ENCODE peak calls at places on chromosomes 13 and 19, in nine cellular contexts. Z is mammary epithelial cell, Q is left ventricle myocardium inferior, T is body of pancreas, A is HL-60, C is psoas muscle, F is adrenal gland, S is A549, N is right lobe of liver. R is an unnamed sample.

GRCh38 chr13:74758188-74758587 is 624.0 kb upstream of the KLF12 start:
- DNase-seq in Z (no peak), Q (no peak), T (no peak), A (no peak), C (no peak), F (no peak), S (no peak), N (no peak), R (no peak)

GRCh38 chr19:1026189-1027019 is at the start of gene CNN2:
- DNase-seq in Z (peak), Q (peak), T (peak), A (peak), C (peak), F (peak), S (peak), N (peak), R (peak)

GRCh38 chr19:39645800-39646411 is 9.8 kb upstream of the LGALS16 start:
- DNase-seq in Z (no peak), Q (no peak), T (no peak), A (no peak), C (no peak), F (no peak), S (no peak), N (no peak), R (no peak)

GRCh38 chr13:55652657-55653056 is 1488.1 kb upstream of the PRR20A start:
- DNase-seq in Z (no peak), Q (no peak), T (no peak), A (no peak), C (no peak), F (no peak), S (no peak), N (no peak), R (no peak)

GRCh38 chr13:34258646-34259386 is 440.9 kb downstream of the RFC3 start:
- DNase-seq in Z (no peak), Q (no peak), T (no peak), A (no peak), C (no peak), F (no peak), S (no peak), N (no peak), R (no peak)

GRCh38 chr13:40190656-40191100 is 475.8 kb downstream of the FOXO1 start:
- DNase-seq in Z (peak), Q (no peak), T (peak), A (no peak), C (no peak), F (peak), S (no peak), N (no peak), R (peak)

GRCh38 chr19:13846533-13847032 is 30.4 kb upstream of the NANOS3 start:
- DNase-seq in Z (peak), Q (peak), T (peak), A (peak), C (peak), F (peak), S (peak), N (peak), R (peak)

GRCh38 chr13:25046274-25046984 is 49.5 kb upstream of the PABPC3 start:
- DNase-seq in Z (no peak), Q (no peak), T (no peak), A (no peak), C (no peak), F (no peak), S (no peak), N (no peak), R (no peak)

GRCh38 chr19:39299404-39299803 is 3.2 kb downstream of the IFNL1 start:
- DNase-seq in Z (no peak), Q (no peak), T (no peak), A (no peak), C (no peak), F (no peak), S (no peak), N (no peak), R (no peak)

GRCh38 chr19:16613841-16614240 is 14.2 kb downstream of the MED26 start:
- DNase-seq in Z (no peak), Q (no peak), T (no peak), A (no peak), C (peak), F (no peak), S (no peak), N (no peak), R (no peak)

GRCh38 chr19:47619763-47620162 is 10.8 kb downstream of the BICRA start:
- DNase-seq in Z (no peak), Q (no peak), T (no peak), A (no peak), C (no peak), F (no peak), S (no peak), N (peak), R (no peak)

GRCh38 chr13:39881887-39882286 is 226.4 kb downstream of the COG6 start:
- DNase-seq in Z (peak), Q (no peak), T (no peak), A (no peak), C (no peak), F (no peak), S (no peak), N (no peak), R (no peak)

GRCh38 chr19:32877323-32877912 is 7.9 kb upstream of the SLC7A9 start:
- DNase-seq in Z (no peak), Q (no peak), T (no peak), A (no peak), C (peak), F (no peak), S (no peak), N (no peak), R (no peak)

GRCh38 chr13:46593403-46593802 is 40.4 kb downstream of the LRCH1 start:
- DNase-seq in Z (no peak), Q (no peak), T (no peak), A (no peak), C (no peak), F (no peak), S (no peak), N (no peak), R (no peak)

GRCh38 chr13:35478384-35479222 is 2.1 kb upstream of the MAB21L1 start:
- DNase-seq in Z (no peak), Q (no peak), T (no peak), A (no peak), C (peak), F (no peak), S (no peak), N (no peak), R (no peak)

GRCh38 chr13:79458436-79458835 is 22.5 kb upstream of the NDFIP2 start:
- DNase-seq in Z (no peak), Q (no peak), T (no peak), A (no peak), C (no peak), F (no peak), S (no peak), N (no peak), R (no peak)

GRCh38 chr19:21848706-21849105 is 12.7 kb upstream of the ZNF43 start:
- DNase-seq in Z (peak), Q (no peak), T (no peak), A (no peak), C (no peak), F (no peak), S (peak), N (no peak), R (no peak)

GRCh38 chr19:10740798-10741197 is 22.9 kb downstream of the DNM2 start:
- DNase-seq in Z (no peak), Q (no peak), T (no peak), A (no peak), C (no peak), F (no peak), S (no peak), N (no peak), R (no peak)
- H3K27ac ChIP-seq in Z (no peak), Q (no peak), T (peak), A (no peak), C (no peak), F (no peak), S (no peak), N (no peak), R (no peak)

GRCh38 chr19:54164369-54165068 is 5.0 kb upstream of the LENG1 start:
- DNase-seq in Z (no peak), Q (no peak), T (peak), A (peak), C (peak), F (peak), S (peak), N (no peak), R (no peak)

GRCh38 chr19:54172413-54172763 is 572 bp downstream of the TMC4 start:
- DNase-seq in Z (no peak), Q (no peak), T (peak), A (no peak), C (no peak), F (no peak), S (no peak), N (no peak), R (no peak)

GRCh38 chr19:54169149-54169731 is 3.7 kb downstream of the TMC4 start:
- DNase-seq in Z (no peak), Q (no peak), T (no peak), A (no peak), C (no peak), F (no peak), S (no peak), N (no peak), R (no peak)

GRCh38 chr19:54165222-54165621 is 5.7 kb upstream of the LENG1 start:
- DNase-seq in Z (no peak), Q (no peak), T (no peak), A (no peak), C (no peak), F (peak), S (no peak), N (no peak), R (no peak)

GRCh38 chr19:54168174-54168917 is 4.6 kb downstream of the TMC4 start:
- DNase-seq in Z (peak), Q (peak), T (peak), A (peak), C (peak), F (peak), S (peak), N (peak), R (peak)
- TF ChIP-seq CTCF in Z (peak), Q (peak), T (peak), A (peak), C (peak), F (peak), S (peak), N (peak), R (peak)

GRCh38 chr19:55252760-55253159 is 6.1 kb downstream of the PPP6R1 start:
- DNase-seq in Z (no peak), Q (no peak), T (no peak), A (no peak), C (peak), F (no peak), S (no peak), N (no peak), R (no peak)

GRCh38 chr19:55255618-55256423 is 3.0 kb downstream of the PPP6R1 start:
- DNase-seq in Z (peak), Q (no peak), T (no peak), A (peak), C (peak), F (no peak), S (peak), N (no peak), R (no peak)

GRCh38 chr19:55253264-55253663 is 5.6 kb downstream of the PPP6R1 start:
- DNase-seq in Z (no peak), Q (no peak), T (no peak), A (peak), C (peak), F (no peak), S (no peak), N (no peak), R (no peak)

GRCh38 chr19:55253842-55254624 is 4.8 kb downstream of the PPP6R1 start:
- DNase-seq in Z (no peak), Q (no peak), T (no peak), A (peak), C (peak), F (no peak), S (no peak), N (no peak), R (no peak)

DNA sequence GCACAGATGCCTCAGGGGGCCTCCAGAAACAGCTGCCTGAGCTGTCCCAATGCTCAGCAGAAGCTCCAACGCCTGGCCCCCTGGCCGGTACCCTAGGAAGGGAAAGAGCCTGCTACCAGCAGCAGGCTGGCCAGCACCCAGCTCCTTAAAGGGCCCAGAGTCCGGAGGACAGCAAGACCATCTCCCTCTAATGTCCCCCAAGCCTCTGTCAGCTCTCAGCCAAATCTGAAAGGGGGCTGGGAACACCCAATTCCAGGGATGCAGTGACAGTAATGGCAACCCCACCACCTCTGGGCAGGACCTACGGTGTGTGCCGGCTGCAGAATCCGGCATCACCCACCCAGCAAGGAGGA is 4.2 kb downstream of the PPP6R1 start:
- DNase-seq in Z (no peak), Q (no peak), T (no peak), A (peak), C (no peak), F (no peak), S (no peak), N (no peak), R (no peak)
- H3K27ac ChIP-seq in Z (no peak), Q (peak), T (no peak), A (peak), C (no peak), F (no peak), S (no peak), N (peak), R (no peak)

GRCh38 chr19:6711605-6712004 is 8.8 kb downstream of the C3 start:
- DNase-seq in Z (no peak), Q (no peak), T (no peak), A (no peak), C (peak), F (no peak), S (no peak), N (no peak), R (no peak)

GRCh38 chr19:6711078-6711361 is 9.4 kb downstream of the C3 start:
- DNase-seq in Z (no peak), Q (no peak), T (no peak), A (no peak), C (peak), F (no peak), S (no peak), N (no peak), R (no peak)

GRCh38 chr19:6709549-6709948 is 10.9 kb downstream of the C3 start:
- DNase-seq in Z (no peak), Q (no peak), T (no peak), A (no peak), C (peak), F (no peak), S (no peak), N (no peak), R (no peak)

GRCh38 chr19:6712231-6712630 is 8.2 kb downstream of the C3 start:
- DNase-seq in Z (no peak), Q (no peak), T (no peak), A (no peak), C (peak), F (no peak), S (no peak), N (no peak), R (no peak)

GRCh38 chr19:6710273-6711077 is 10.0 kb downstream of the C3 start:
- DNase-seq in Z (no peak), Q (no peak), T (no peak), A (no peak), C (peak), F (no peak), S (no peak), N (no peak), R (no peak)
- TF ChIP-seq CTCF in Z (peak), Q (no peak), T (no peak), A (no peak), C (no peak), F (no peak), S (no peak), N (no peak), R (no peak)

GRCh38 chr13:44362394-44363040 is 11.1 kb upstream of the SERP2 start:
- DNase-seq in Z (no peak), Q (no peak), T (no peak), A (no peak), C (no peak), F (no peak), S (no peak), N (no peak), R (no peak)
- H3K27ac ChIP-seq in Z (no peak), Q (no peak), T (no peak), A (no peak), C (no peak), F (no peak), S (no peak), N (no peak), R (no peak)